ENCODE peak calls at places on chromosomes 16 and 17, in four cellular contexts. One of them, this sample, is unnamed.

GRCh38 chr17:80773243-80773991 is 218.2 kb upstream of the CHMP6 start:
- DNase-seq in A549: no peak
- DNase-seq in testis: peak; percentile 45
- DNase-seq in CD8-positive, alpha-beta T cell: no peak
- DNase-seq in this sample: no peak

GRCh38 chr17:64130559-64131001 is 636 bp upstream of the ERN1 start:
- DNase-seq in testis: peak; percentile 28
- DNase-seq in A549: no peak
- DNase-seq in CD8-positive, alpha-beta T cell: peak; percentile 26
- DNase-seq in this sample: no peak

GRCh38 chr17:15451681-15452080 is 15.7 kb downstream of the CDRT4 start:
- DNase-seq in A549: no peak
- DNase-seq in testis: no peak
- DNase-seq in CD8-positive, alpha-beta T cell: no peak
- DNase-seq in this sample: no peak

GRCh38 chr16:89101303-89102034 is 7.8 kb downstream of the ACSF3 start:
- DNase-seq in testis: no peak
- DNase-seq in A549: no peak
- DNase-seq in CD8-positive, alpha-beta T cell: no peak
- DNase-seq in this sample: no peak

GRCh38 chr17:76307299-76307965 is 644 bp downstream of the QRICH2 start:
- DNase-seq in CD8-positive, alpha-beta T cell: no peak
- DNase-seq in testis: no peak
- DNase-seq in A549: no peak
- DNase-seq in this sample: no peak

GRCh38 chr17:64938925-64939474 is 19.7 kb upstream of the LRRC37A3 start:
- DNase-seq in A549: peak; percentile 66
- DNase-seq in testis: peak; percentile 48
- DNase-seq in CD8-positive, alpha-beta T cell: peak; percentile 33
- DNase-seq in this sample: no peak

GRCh38 chr16:85879975-85880831 is 18.8 kb upstream of the IRF8 start:
- DNase-seq in A549: no peak
- DNase-seq in testis: no peak
- DNase-seq in CD8-positive, alpha-beta T cell: no peak
- DNase-seq in this sample: no peak

GRCh38 chr17:82444941-82445521 is 5.5 kb downstream of the CYBC1 start:
- DNase-seq in CD8-positive, alpha-beta T cell: no peak
- DNase-seq in A549: no peak
- DNase-seq in testis: no peak
- DNase-seq in this sample: no peak

GRCh38 chr16:54431041-54431996 is 144.7 kb upstream of the IRX3 start:
- DNase-seq in CD8-positive, alpha-beta T cell: no peak
- DNase-seq in testis: no peak
- DNase-seq in A549: no peak
- DNase-seq in this sample: no peak

GRCh38 chr17:35865412-35866355 is 3.0 kb downstream of the HEATR9 start:
- DNase-seq in A549: no peak
- DNase-seq in testis: no peak
- DNase-seq in CD8-positive, alpha-beta T cell: no peak
- DNase-seq in this sample: no peak

GRCh38 chr16:243348-243747 is 8.7 kb downstream of the FAM234A start:
- DNase-seq in CD8-positive, alpha-beta T cell: no peak
- DNase-seq in testis: no peak
- DNase-seq in A549: no peak
- DNase-seq in this sample: no peak

GRCh38 chr16:23504076-23504452 is 6.2 kb downstream of the GGA2 start:
- DNase-seq in A549: no peak
- DNase-seq in testis: no peak
- DNase-seq in CD8-positive, alpha-beta T cell: no peak
- DNase-seq in this sample: no peak
- H3K4me3 ChIP-seq in A549: no peak overlapping the region
- H3K4me3 ChIP-seq in testis: no peak overlapping the region
- H3K4me3 ChIP-seq in CD8-positive, alpha-beta T cell: no peak overlapping the region
- H3K4me3 ChIP-seq in this sample: no peak overlapping the region

DNA sequence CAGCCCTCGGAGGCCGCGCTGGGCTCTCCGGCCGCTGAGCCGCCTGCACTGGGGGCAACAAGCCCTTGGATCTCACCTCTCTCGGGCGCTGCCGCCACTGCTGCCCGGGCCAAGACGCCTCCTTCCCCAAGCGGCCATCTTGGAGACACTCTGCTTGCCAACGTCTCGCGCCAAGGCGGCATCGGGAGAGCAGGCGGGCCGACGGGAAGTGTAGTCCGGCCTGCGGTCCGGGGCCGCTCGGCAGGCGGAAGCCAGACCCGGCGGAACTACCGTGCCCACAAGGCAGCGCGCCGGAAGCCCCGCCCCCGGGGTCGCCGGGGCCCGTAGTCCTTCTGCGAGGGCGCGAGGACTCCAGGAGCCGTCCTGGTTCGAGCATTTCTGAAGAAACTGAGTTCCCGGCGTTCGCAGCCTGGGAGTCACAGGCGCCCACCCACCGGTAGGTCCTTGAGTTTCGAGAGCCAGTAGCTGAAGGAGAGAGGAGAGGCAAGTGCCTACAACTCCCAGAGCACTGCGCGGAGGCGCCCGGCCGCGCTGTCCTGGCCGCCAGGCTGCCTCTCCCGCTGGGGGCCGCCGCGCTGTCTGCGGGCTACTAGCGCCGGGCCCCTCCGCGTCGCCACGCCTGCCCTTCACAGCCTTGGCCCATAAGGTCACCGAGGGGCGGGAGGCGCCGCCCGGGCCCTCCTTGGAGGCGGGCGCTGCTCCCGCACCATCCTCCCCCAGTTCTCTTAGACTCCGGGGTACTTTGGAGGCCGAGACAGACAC is at the start of gene TMEM11:
- DNase-seq in testis: peak; percentile 97
- DNase-seq in CD8-positive, alpha-beta T cell: peak; percentile 92
- DNase-seq in A549: peak; percentile 96
- DNase-seq in this sample: peak; percentile 87
- TF ChIP-seq CTCF in testis: peak; percentile 28
- TF ChIP-seq CTCF in CD8-positive, alpha-beta T cell: peak; percentile 26
- TF ChIP-seq CTCF in A549: peak; percentile 13
- TF ChIP-seq CTCF in this sample: no peak

DNA sequence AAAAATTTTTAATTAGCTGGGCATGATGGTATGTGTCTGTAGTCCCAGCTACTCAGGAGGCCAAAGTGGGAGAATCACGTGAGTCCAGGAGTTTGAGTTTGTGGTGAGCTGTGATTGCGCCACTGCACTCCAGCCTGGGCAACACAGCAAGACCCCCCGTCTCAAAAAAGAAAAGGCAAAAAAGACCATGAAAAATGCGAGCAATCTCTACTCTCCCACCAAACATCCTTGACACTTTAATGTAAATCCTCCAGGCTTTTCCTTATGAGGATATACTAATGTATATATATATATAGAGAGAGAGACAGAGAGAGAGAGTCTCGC is 28.1 kb downstream of the MMP15 start:
- DNase-seq in CD8-positive, alpha-beta T cell: no peak
- DNase-seq in A549: no peak
- DNase-seq in testis: no peak
- DNase-seq in this sample: no peak
- H3K27ac ChIP-seq in CD8-positive, alpha-beta T cell: no peak overlapping the region
- H3K27ac ChIP-seq in A549: no peak overlapping the region
- H3K27ac ChIP-seq in testis: no peak overlapping the region
- H3K27ac ChIP-seq in this sample: no peak overlapping the region

GRCh38 chr17:72344613-72345012 is 223.8 kb downstream of the SOX9 start:
- DNase-seq in A549: no peak
- DNase-seq in testis: no peak
- DNase-seq in CD8-positive, alpha-beta T cell: no peak
- DNase-seq in this sample: no peak

GRCh38 chr17:72342582-72343527 is 222.0 kb downstream of the SOX9 start:
- DNase-seq in CD8-positive, alpha-beta T cell: no peak
- DNase-seq in testis: peak; percentile 34
- DNase-seq in A549: no peak
- DNase-seq in this sample: no peak

GRCh38 chr17:72343911-72344310 is 223.1 kb downstream of the SOX9 start:
- DNase-seq in CD8-positive, alpha-beta T cell: no peak
- DNase-seq in testis: no peak
- DNase-seq in A549: no peak
- DNase-seq in this sample: no peak

GRCh38 chr17:72340836-72341235 is 220.0 kb downstream of the SOX9 start:
- DNase-seq in testis: no peak
- DNase-seq in CD8-positive, alpha-beta T cell: no peak
- DNase-seq in A549: no peak
- DNase-seq in this sample: no peak

GRCh38 chr17:72342061-72342460 is 221.2 kb downstream of the SOX9 start:
- DNase-seq in CD8-positive, alpha-beta T cell: no peak
- DNase-seq in A549: no peak
- DNase-seq in testis: no peak
- DNase-seq in this sample: no peak
- H3K4me3 ChIP-seq in CD8-positive, alpha-beta T cell: no peak overlapping the region
- H3K4me3 ChIP-seq in A549: no peak overlapping the region
- H3K4me3 ChIP-seq in testis: no peak overlapping the region
- H3K4me3 ChIP-seq in this sample: no peak overlapping the region

This sample was measured in AG04450.